ENCODE peak calls at places on chromosomes 13 and 19, in four cellular contexts. A is glomerular endothelial cell, Q is globus pallidus, T is HFF-Myc. S is an unnamed sample.

GRCh38 chr13:23980160-23980551 is 82.9 kb upstream of the C1QTNF9B start:
- DNase-seq in A (no peak), Q (peak), T (no peak), S (peak)

GRCh38 chr19:35904312-35905068 is 2.2 kb downstream of the HCST start:
- DNase-seq in Q (peak), A (no peak), T (no peak), S (no peak)

GRCh38 chr13:79281335-79281734 is 124.7 kb downstream of the RBM26 start:
- DNase-seq in Q (no peak), A (no peak), T (no peak), S (no peak)

GRCh38 chr19:3479177-3479818 is 1.0 kb downstream of the SMIM24 start:
- DNase-seq in T (no peak), Q (no peak), A (no peak), S (peak)

GRCh38 chr13:31588331-31588730 is 151.0 kb upstream of the RXFP2 start:
- DNase-seq in T (no peak), A (no peak), Q (no peak), S (no peak)

GRCh38 chr13:30983431-30983830 is 51.0 kb downstream of the TEX26 start:
- DNase-seq in Q (no peak), T (no peak), A (no peak), S (no peak)

GRCh38 chr13:52809310-52809769 is 39.1 kb downstream of the PCDH8 start:
- DNase-seq in Q (peak), A (peak), T (peak), S (peak)

GRCh38 chr13:35992964-35993363 is 138.2 kb downstream of the DCLK1 start:
- DNase-seq in A (no peak), Q (no peak), T (no peak), S (no peak)

GRCh38 chr19:57096640-57097361 is 23.0 kb upstream of the USP29 start:
- DNase-seq in Q (no peak), T (no peak), A (no peak), S (no peak)

GRCh38 chr19:41431426-41432386 is 4.5 kb upstream of the B3GNT8 start:
- DNase-seq in Q (no peak), T (no peak), A (no peak), S (no peak)

GRCh38 chr13:52615817-52616216 is 26.4 kb upstream of the HNRNPA1L2 start:
- DNase-seq in A (no peak), Q (no peak), T (no peak), S (peak)

GRCh38 chr19:7973883-7974282 is 30.4 kb upstream of the TIMM44 start:
- DNase-seq in A (no peak), T (no peak), Q (peak), S (no peak)

GRCh38 chr19:2261438-2262172 is 5.4 kb upstream of the JSRP1 start:
- DNase-seq in T (no peak), Q (no peak), A (no peak), S (no peak)

GRCh38 chr13:45674908-45675307 is 27.2 kb upstream of the CBY2 start:
- DNase-seq in A (no peak), Q (no peak), T (peak), S (no peak)

GRCh38 chr19:34654796-34655195 is 22.2 kb downstream of the SCGB2B2 start:
- DNase-seq in T (no peak), Q (no peak), A (no peak), S (no peak)

GRCh38 chr19:47497821-47498520 is 14.0 kb upstream of the KPTN start:
- DNase-seq in T (no peak), A (no peak), Q (no peak), S (no peak)

GRCh38 chr13:114259974-114260373 is 21.4 kb upstream of the UPF3A start:
- DNase-seq in Q (no peak), A (no peak), T (no peak), S (no peak)